ENCODE peak calls at places on chromosomes 1 and 21, in eight cellular contexts. One of them, this sample, is unnamed.

GRCh38 chr21:14095021-14095420 is 115.7 kb downstream of the LIPI start:
- DNase-seq in HepG2: no peak
- DNase-seq in stomach: no peak
- DNase-seq in upper lobe of right lung: no peak
- DNase-seq in cardiac muscle cell: no peak
- DNase-seq in left ventricle myocardium inferior: no peak
- DNase-seq in ovary: no peak
- DNase-seq in breast epithelium: no peak
- DNase-seq in this sample: no peak

GRCh38 chr1:232973652-232974611 is 23.5 kb downstream of the NTPCR start:
- DNase-seq in stomach: no peak
- DNase-seq in left ventricle myocardium inferior: no peak
- DNase-seq in ovary: no peak
- DNase-seq in cardiac muscle cell: no peak
- DNase-seq in upper lobe of right lung: no peak
- DNase-seq in breast epithelium: no peak
- DNase-seq in HepG2: no peak
- DNase-seq in this sample: no peak

GRCh38 chr1:21596179-21596578 is 73.0 kb downstream of the RAP1GAP start:
- DNase-seq in left ventricle myocardium inferior: no peak
- DNase-seq in breast epithelium: no peak
- DNase-seq in stomach: no peak
- DNase-seq in cardiac muscle cell: no peak
- DNase-seq in ovary: no peak
- DNase-seq in upper lobe of right lung: no peak
- DNase-seq in HepG2: no peak
- DNase-seq in this sample: no peak

GRCh38 chr1:25875154-25875855 is at the start of gene PAQR7:
- DNase-seq in cardiac muscle cell: peak
- DNase-seq in stomach: peak
- DNase-seq in breast epithelium: peak
- DNase-seq in left ventricle myocardium inferior: peak
- DNase-seq in ovary: peak
- DNase-seq in HepG2: peak
- DNase-seq in upper lobe of right lung: peak
- DNase-seq in this sample: peak

GRCh38 chr21:43272591-43272990 is 103.8 kb downstream of the CRYAA start:
- DNase-seq in HepG2: no peak
- DNase-seq in left ventricle myocardium inferior: peak
- DNase-seq in ovary: no peak
- DNase-seq in cardiac muscle cell: no peak
- DNase-seq in breast epithelium: no peak
- DNase-seq in upper lobe of right lung: no peak
- DNase-seq in stomach: no peak
- DNase-seq in this sample: no peak

GRCh38 chr1:93080424-93080823 is 1.3 kb downstream of the MTF2 start:
- DNase-seq in stomach: no peak
- DNase-seq in cardiac muscle cell: peak
- DNase-seq in upper lobe of right lung: no peak
- DNase-seq in ovary: no peak
- DNase-seq in left ventricle myocardium inferior: no peak
- DNase-seq in HepG2: peak
- DNase-seq in breast epithelium: no peak
- DNase-seq in this sample: no peak

GRCh38 chr1:221335161-221336101 is 406.5 kb downstream of the DUSP10 start:
- DNase-seq in upper lobe of right lung: no peak
- DNase-seq in breast epithelium: no peak
- DNase-seq in HepG2: peak
- DNase-seq in cardiac muscle cell: peak
- DNase-seq in ovary: peak
- DNase-seq in stomach: no peak
- DNase-seq in left ventricle myocardium inferior: peak
- DNase-seq in this sample: peak

GRCh38 chr1:16082283-16083038 is 9.0 kb upstream of the FAM131C start:
- DNase-seq in breast epithelium: no peak
- DNase-seq in stomach: peak
- DNase-seq in HepG2: peak
- DNase-seq in left ventricle myocardium inferior: peak
- DNase-seq in upper lobe of right lung: peak
- DNase-seq in cardiac muscle cell: peak
- DNase-seq in ovary: peak
- DNase-seq in this sample: no peak

GRCh38 chr1:208242829-208243521 is 1.2 kb downstream of the PLXNA2 start:
- DNase-seq in stomach: peak
- DNase-seq in breast epithelium: no peak
- DNase-seq in left ventricle myocardium inferior: no peak
- DNase-seq in upper lobe of right lung: peak
- DNase-seq in ovary: no peak
- DNase-seq in cardiac muscle cell: no peak
- DNase-seq in HepG2: no peak
- DNase-seq in this sample: no peak

GRCh38 chr1:22592919-22593790 is 29.9 kb downstream of the EPHA8 start:
- DNase-seq in stomach: no peak
- DNase-seq in cardiac muscle cell: no peak
- DNase-seq in upper lobe of right lung: no peak
- DNase-seq in breast epithelium: no peak
- DNase-seq in ovary: no peak
- DNase-seq in HepG2: no peak
- DNase-seq in left ventricle myocardium inferior: no peak
- DNase-seq in this sample: no peak

DNA sequence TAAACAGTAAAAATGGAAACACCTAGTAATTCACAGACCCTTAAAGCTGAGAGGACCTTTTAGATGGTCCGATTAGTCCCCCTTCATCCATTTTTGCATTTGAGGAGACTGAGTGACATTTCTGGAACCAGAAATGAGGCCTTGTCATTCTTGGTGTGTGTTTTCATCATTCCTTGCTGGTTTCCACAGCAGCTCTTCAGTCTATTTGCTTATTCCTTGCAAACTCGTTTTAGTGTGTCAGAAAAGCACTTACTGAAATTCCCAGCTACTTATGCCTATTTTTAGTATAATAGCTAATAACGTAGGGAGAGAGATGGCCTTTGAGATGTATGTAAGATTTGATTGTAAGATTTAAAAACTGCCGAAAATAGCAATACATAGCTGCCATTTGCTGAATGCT is 70.9 kb downstream of the VPS13D start:
- DNase-seq in upper lobe of right lung: no peak
- DNase-seq in cardiac muscle cell: no peak
- DNase-seq in breast epithelium: no peak
- DNase-seq in left ventricle myocardium inferior: no peak
- DNase-seq in stomach: no peak
- DNase-seq in HepG2: no peak
- DNase-seq in ovary: no peak
- DNase-seq in this sample: no peak
- H3K27ac ChIP-seq in upper lobe of right lung: no peak
- H3K27ac ChIP-seq in cardiac muscle cell: peak
- H3K27ac ChIP-seq in breast epithelium: no peak
- H3K27ac ChIP-seq in left ventricle myocardium inferior: peak
- H3K27ac ChIP-seq in stomach: no peak
- H3K27ac ChIP-seq in HepG2: no peak
- H3K27ac ChIP-seq in ovary: no peak
- H3K27ac ChIP-seq in this sample: no peak

GRCh38 chr1:218676991-218677390 is 331.9 kb downstream of the TGFB2 start:
- DNase-seq in upper lobe of right lung: no peak
- DNase-seq in breast epithelium: no peak
- DNase-seq in stomach: no peak
- DNase-seq in cardiac muscle cell: no peak
- DNase-seq in ovary: no peak
- DNase-seq in HepG2: no peak
- DNase-seq in left ventricle myocardium inferior: no peak
- DNase-seq in this sample: no peak
- H3K27ac ChIP-seq in upper lobe of right lung: no peak
- H3K27ac ChIP-seq in breast epithelium: no peak
- H3K27ac ChIP-seq in stomach: no peak
- H3K27ac ChIP-seq in cardiac muscle cell: no peak
- H3K27ac ChIP-seq in ovary: no peak
- H3K27ac ChIP-seq in HepG2: no peak
- H3K27ac ChIP-seq in left ventricle myocardium inferior: no peak
- H3K27ac ChIP-seq in this sample: no peak

GRCh38 chr1:201719812-201720521 is 109.0 kb upstream of the IPO9 start:
- DNase-seq in left ventricle myocardium inferior: peak
- DNase-seq in cardiac muscle cell: peak
- DNase-seq in HepG2: no peak
- DNase-seq in ovary: peak
- DNase-seq in breast epithelium: no peak
- DNase-seq in stomach: no peak
- DNase-seq in upper lobe of right lung: no peak
- DNase-seq in this sample: peak
- H3K27ac ChIP-seq in left ventricle myocardium inferior: peak
- H3K27ac ChIP-seq in cardiac muscle cell: peak
- H3K27ac ChIP-seq in HepG2: no peak
- H3K27ac ChIP-seq in ovary: peak
- H3K27ac ChIP-seq in breast epithelium: peak
- H3K27ac ChIP-seq in stomach: peak
- H3K27ac ChIP-seq in upper lobe of right lung: peak
- H3K27ac ChIP-seq in this sample: peak

GRCh38 chr1:238485062-238485905 is 594.6 kb upstream of the ZP4 start:
- DNase-seq in left ventricle myocardium inferior: no peak
- DNase-seq in cardiac muscle cell: peak
- DNase-seq in HepG2: no peak
- DNase-seq in stomach: no peak
- DNase-seq in upper lobe of right lung: no peak
- DNase-seq in ovary: no peak
- DNase-seq in breast epithelium: no peak
- DNase-seq in this sample: no peak

GRCh38 chr1:238484121-238484520 is 593.4 kb upstream of the ZP4 start:
- DNase-seq in left ventricle myocardium inferior: no peak
- DNase-seq in cardiac muscle cell: no peak
- DNase-seq in upper lobe of right lung: no peak
- DNase-seq in ovary: no peak
- DNase-seq in breast epithelium: no peak
- DNase-seq in HepG2: no peak
- DNase-seq in stomach: no peak
- DNase-seq in this sample: no peak

GRCh38 chr1:238487931-238488330 is 597.2 kb upstream of the ZP4 start:
- DNase-seq in ovary: no peak
- DNase-seq in cardiac muscle cell: no peak
- DNase-seq in left ventricle myocardium inferior: no peak
- DNase-seq in breast epithelium: no peak
- DNase-seq in upper lobe of right lung: no peak
- DNase-seq in stomach: no peak
- DNase-seq in HepG2: no peak
- DNase-seq in this sample: no peak

GRCh38 chr1:238488406-238488805 is 597.7 kb upstream of the ZP4 start:
- DNase-seq in HepG2: no peak
- DNase-seq in cardiac muscle cell: no peak
- DNase-seq in upper lobe of right lung: no peak
- DNase-seq in ovary: no peak
- DNase-seq in breast epithelium: no peak
- DNase-seq in stomach: no peak
- DNase-seq in left ventricle myocardium inferior: no peak
- DNase-seq in this sample: no peak

DNA sequence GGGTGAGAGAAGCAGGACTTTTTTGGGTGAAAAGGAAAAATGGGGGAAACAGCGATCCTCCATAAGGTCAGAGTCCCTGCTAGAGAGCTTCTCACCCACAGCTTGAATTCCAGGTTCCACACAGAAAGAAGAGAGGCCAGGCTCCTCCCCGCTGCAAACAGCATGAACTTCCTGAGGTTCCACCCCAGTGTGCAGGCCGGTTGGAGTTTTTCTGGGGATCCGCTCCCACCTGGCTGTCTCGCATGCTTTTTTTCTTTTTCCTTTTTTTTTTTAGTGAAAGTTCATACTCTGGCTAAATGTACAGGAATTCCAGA is 595.1 kb upstream of the ZP4 start:
- DNase-seq in cardiac muscle cell: no peak
- DNase-seq in HepG2: no peak
- DNase-seq in upper lobe of right lung: no peak
- DNase-seq in stomach: no peak
- DNase-seq in left ventricle myocardium inferior: no peak
- DNase-seq in ovary: no peak
- DNase-seq in breast epithelium: no peak
- DNase-seq in this sample: no peak
- H3K27ac ChIP-seq in cardiac muscle cell: no peak
- H3K27ac ChIP-seq in HepG2: no peak
- H3K27ac ChIP-seq in upper lobe of right lung: no peak
- H3K27ac ChIP-seq in stomach: no peak
- H3K27ac ChIP-seq in left ventricle myocardium inferior: no peak
- H3K27ac ChIP-seq in ovary: no peak
- H3K27ac ChIP-seq in breast epithelium: no peak
- H3K27ac ChIP-seq in this sample: no peak

This sample was measured in substantia nigra.